ENCODE peak calls at places on chromosomes 5 and 9, in nine cellular contexts. A is adrenal gland, S is thoracic aorta, T is foreskin keratinocyte, Q is heart right ventricle, B is uterus, W is AG04450, E is brain microvascular endothelial cell, Z is breast epithelium. J is an unnamed sample.

GRCh38 chr5:152584103-152584502 is 179.0 kb upstream of the NMUR2 start:
- DNase-seq in S (no peak), Q (no peak), A (no peak), T (no peak), E (no peak), W (no peak), B (no peak), Z (no peak), J (no peak)

GRCh38 chr9:70859694-70860093 is 261.7 kb downstream of the TRPM3 start:
- DNase-seq in W (no peak), E (no peak), S (no peak), T (no peak), A (no peak), B (no peak), Q (no peak), Z (no peak), J (no peak)

GRCh38 chr5:123929055-123929474 is 417.1 kb downstream of the CSNK1G3 start:
- DNase-seq in A (no peak), W (no peak), S (no peak), Q (no peak), B (no peak), T (no peak), Z (no peak), E (no peak), J (no peak)

GRCh38 chr5:89087128-89087527 is 204.1 kb upstream of the MEF2C start:
- DNase-seq in Q (no peak), A (no peak), W (no peak), T (no peak), S (no peak), B (no peak), Z (no peak), E (no peak), J (no peak)

GRCh38 chr5:119316116-119316515 is 39.7 kb upstream of the TNFAIP8 start:
- DNase-seq in A (no peak), T (no peak), B (no peak), W (no peak), Z (no peak), E (no peak), Q (no peak), S (no peak), J (no peak)

GRCh38 chr9:110606179-110606578 is 26.6 kb upstream of the SVEP1 start:
- DNase-seq in W (no peak), Q (no peak), Z (no peak), B (no peak), E (peak), T (no peak), A (no peak), S (no peak), J (no peak)

GRCh38 chr9:126703330-126704156 is 89.8 kb downstream of the LMX1B start:
- DNase-seq in E (no peak), B (no peak), S (no peak), W (no peak), T (no peak), Q (no peak), A (no peak), Z (peak), J (no peak)

GRCh38 chr9:119697996-119698395 is 328.8 kb upstream of the BRINP1 start:
- DNase-seq in A (no peak), Z (no peak), T (no peak), E (no peak), B (no peak), W (no peak), Q (no peak), S (no peak), J (no peak)

GRCh38 chr5:9716838-9717281 is 86.7 kb upstream of the TAS2R1 start:
- DNase-seq in E (peak), A (no peak), W (peak), T (peak), S (no peak), Z (no peak), Q (no peak), B (no peak), J (no peak)

GRCh38 chr5:98514106-98514665 is 259.3 kb upstream of the RGMB start:
- DNase-seq in B (no peak), Z (no peak), E (no peak), T (no peak), W (no peak), A (no peak), Q (no peak), S (no peak), J (no peak)

GRCh38 chr5:39892708-39893107 is 467.9 kb upstream of the DAB2 start:
- DNase-seq in W (no peak), Z (no peak), E (peak), A (no peak), T (peak), B (no peak), Q (no peak), S (no peak), J (no peak)

GRCh38 chr9:134681061-134681661 is 39.6 kb downstream of the COL5A1 start:
- DNase-seq in E (peak), Z (no peak), A (no peak), Q (no peak), B (no peak), W (no peak), S (no peak), T (no peak), J (no peak)

GRCh38 chr9:129143461-129143927 is 32.3 kb downstream of the PTPA start:
- DNase-seq in E (peak), A (peak), B (peak), W (no peak), Q (peak), T (no peak), S (no peak), Z (no peak), J (no peak)

GRCh38 chr9:136917902-136918301 is 26.6 kb downstream of the FBXW5 start:
- DNase-seq in E (no peak), Q (no peak), W (no peak), B (no peak), S (no peak), Z (no peak), A (no peak), T (no peak), J (no peak)

GRCh38 chr9:108473209-108474112 is 382.3 kb downstream of the ACTL7B start:
- DNase-seq in A (no peak), S (no peak), B (peak), Q (no peak), T (peak), W (no peak), Z (no peak), E (peak), J (peak)

GRCh38 chr9:27726244-27727141 is 153.2 kb upstream of the C9orf72 start:
- DNase-seq in B (peak), Z (no peak), A (peak), T (peak), W (peak), E (peak), Q (peak), S (no peak), J (peak)

GRCh38 chr5:83925321-83925877 is 204.7 kb upstream of the HAPLN1 start:
- DNase-seq in E (peak), S (no peak), A (no peak), Z (no peak), W (peak), Q (no peak), T (no peak), B (no peak), J (no peak)

GRCh38 chr5:120615967-120616645 is 152.0 kb downstream of the PRR16 start:
- DNase-seq in B (no peak), W (peak), E (peak), A (no peak), Z (no peak), S (no peak), T (peak), Q (no peak), J (peak)

GRCh38 chr5:41893074-41893851 is 10.9 kb upstream of the RIMOC1 start:
- DNase-seq in B (no peak), Z (no peak), A (no peak), W (no peak), E (no peak), S (no peak), T (no peak), Q (no peak), J (no peak)

DNA sequence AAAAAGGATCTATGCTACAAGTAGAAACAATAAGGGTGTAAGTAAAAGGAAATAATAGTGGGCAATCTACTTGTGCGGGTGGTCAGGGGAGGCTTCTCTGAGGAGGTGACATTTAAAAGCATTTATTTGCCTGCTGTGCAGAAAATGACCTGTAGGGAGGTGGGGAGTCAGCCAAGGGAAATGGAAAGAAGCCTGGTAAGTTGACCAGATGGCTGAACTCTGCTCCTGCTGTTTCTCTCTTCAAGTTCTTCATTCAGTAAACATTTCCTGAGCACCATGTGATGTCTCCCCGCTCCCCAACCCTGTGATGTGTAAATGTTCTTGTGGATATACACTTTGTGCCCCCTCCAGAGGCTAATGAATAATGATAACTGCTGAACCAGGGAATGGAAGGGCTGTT is 9.9 kb upstream of the SPIN1 start:
- DNase-seq in S (no peak), A (no peak), T (no peak), Z (no peak), B (no peak), E (no peak), W (no peak), Q (no peak), J (no peak)
- TF ChIP-seq CTCF in S (no peak), A (no peak), T (peak), Z (no peak), B (no peak), E (peak), W (peak), Q (no peak), J (no peak)

GRCh38 chr9:4117835-4118610 is 181.8 kb downstream of the GLIS3 start:
- DNase-seq in W (no peak), E (no peak), A (peak), Q (no peak), S (no peak), Z (no peak), T (no peak), B (no peak), J (no peak)
- H3K27ac ChIP-seq in W (no peak), E (no peak), A (no peak), Q (no peak), S (peak), Z (peak), T (no peak), B (no peak), J (no peak)

GRCh38 chr5:128673970-128674369 is 135.9 kb upstream of the FBN2 start:
- DNase-seq in T (no peak), W (no peak), S (no peak), Q (no peak), B (no peak), A (no peak), Z (no peak), E (no peak), J (no peak)

GRCh38 chr5:128673010-128673409 is 135.0 kb upstream of the FBN2 start:
- DNase-seq in Q (no peak), T (no peak), E (no peak), A (no peak), S (no peak), W (no peak), Z (no peak), B (no peak), J (no peak)

GRCh38 chr5:128673411-128673957 is 135.4 kb upstream of the FBN2 start:
- DNase-seq in S (no peak), E (no peak), Z (no peak), A (no peak), Q (no peak), W (no peak), T (no peak), B (no peak), J (no peak)

GRCh38 chr5:128671861-128672414 is 133.9 kb upstream of the FBN2 start:
- DNase-seq in Z (no peak), Q (no peak), S (no peak), T (no peak), A (no peak), B (no peak), E (no peak), W (no peak), J (no peak)

GRCh38 chr5:128674837-128675446 is 136.9 kb upstream of the FBN2 start:
- DNase-seq in W (peak), Q (no peak), S (no peak), A (peak), E (peak), T (no peak), Z (no peak), B (no peak), J (peak)
- TF ChIP-seq CTCF in W (peak), Q (peak), S (peak), A (peak), E (peak), T (peak), Z (no peak), B (no peak), J (peak)

DNA sequence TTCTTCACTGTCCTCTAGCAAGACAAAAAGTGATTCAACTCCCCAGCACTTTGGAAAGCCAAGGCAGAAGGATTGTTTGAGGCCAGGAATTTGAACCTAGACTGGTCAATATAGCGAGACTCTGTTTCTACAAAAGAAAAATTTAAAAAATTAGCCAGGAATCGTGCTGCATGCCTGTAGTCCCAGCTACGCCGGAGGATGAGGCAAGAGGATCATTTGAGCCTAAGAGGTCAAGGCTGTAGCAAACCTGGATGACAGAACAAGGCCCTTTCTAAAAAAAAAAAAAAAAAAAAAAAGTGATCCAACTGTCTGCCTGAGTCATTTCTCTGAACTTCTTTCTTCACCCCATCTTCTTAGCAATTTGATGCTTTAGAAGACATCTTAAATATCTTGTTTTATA is 12.4 kb downstream of the ITGA2 start:
- DNase-seq in E (no peak), B (no peak), W (no peak), Z (no peak), A (no peak), S (no peak), Q (no peak), T (no peak), J (no peak)
- H3K27ac ChIP-seq in E (no peak), B (no peak), W (peak), Z (no peak), A (no peak), S (no peak), Q (no peak), T (no peak), J (no peak)

J was measured in RWPE1.